ENCODE peak calls at places on chromosome 15, in four cellular contexts. P is suprapubic skin, L is epithelial cell of proximal tubule, M is mucosa of descending colon. T is an unnamed sample.

GRCh38 chr15:84572231-84572630 is 28.6 kb upstream of the ZSCAN2 start:
- DNase-seq in P (no peak), M (no peak), L (no peak), T (peak)

GRCh38 chr15:88635343-88635742 is 3.5 kb upstream of the ISG20 start:
- DNase-seq in M (peak), P (no peak), L (no peak), T (peak)

GRCh38 chr15:98151098-98151497 is 190.6 kb downstream of the ARRDC4 start:
- DNase-seq in P (no peak), M (no peak), L (no peak), T (no peak)

GRCh38 chr15:79282371-79283251 is at the start of gene ANKRD34C:
- DNase-seq in L (no peak), M (no peak), P (no peak), T (no peak)

GRCh38 chr15:80999623-81000036 is 1.1 kb upstream of the TLNRD1 start:
- DNase-seq in P (no peak), L (no peak), M (peak), T (no peak)

GRCh38 chr15:31402003-31402402 is 75.4 kb downstream of the KLF13 start:
- DNase-seq in P (no peak), L (no peak), M (no peak), T (no peak)

GRCh38 chr15:38895326-38896282 is 331.0 kb upstream of the RASGRP1 start:
- DNase-seq in M (no peak), P (no peak), L (no peak), T (peak)

GRCh38 chr15:52287114-52287513 is 8.5 kb downstream of the MYO5C start:
- DNase-seq in L (no peak), M (peak), P (no peak), T (no peak)

GRCh38 chr15:73346735-73347312 is 21.9 kb downstream of the HCN4 start:
- DNase-seq in M (peak), P (no peak), L (no peak), T (peak)

GRCh38 chr15:82554351-82554750 is 14.1 kb upstream of the RPS17 start:
- DNase-seq in M (no peak), P (no peak), L (no peak), T (no peak)

GRCh38 chr15:74302821-74303359 is 64.6 kb downstream of the CYP11A1 start:
- DNase-seq in P (no peak), L (no peak), M (peak), T (peak)

GRCh38 chr15:81767076-81767475 is 278.7 kb downstream of the MEX3B start:
- DNase-seq in L (no peak), P (no peak), M (no peak), T (no peak)

GRCh38 chr15:59892995-59893394 is 111.1 kb upstream of the FOXB1 start:
- DNase-seq in M (no peak), L (no peak), P (no peak), T (peak)

GRCh38 chr15:83053151-83053550 is 13.9 kb downstream of the BTBD1 start:
- DNase-seq in L (peak), P (no peak), M (no peak), T (peak)

GRCh38 chr15:61033938-61034792 is 194.9 kb downstream of the RORA start:
- DNase-seq in L (no peak), P (no peak), M (no peak), T (no peak)

GRCh38 chr15:68791431-68792283 is 29.0 kb downstream of the ANP32A start:
- DNase-seq in P (no peak), L (no peak), M (no peak), T (no peak)

GRCh38 chr15:89686522-89686921 is 4.0 kb downstream of the PEX11A start:
- DNase-seq in M (no peak), P (no peak), L (no peak), T (no peak)

GRCh38 chr15:42737529-42738328 is 801 bp upstream of the CDAN1 start:
- DNase-seq in L (no peak), P (no peak), M (peak), T (peak)

GRCh38 chr15:48297668-48298067 is 33.6 kb upstream of the DUT start:
- DNase-seq in M (no peak), L (no peak), P (no peak), T (no peak)

GRCh38 chr15:73375755-73376305 is 7.1 kb upstream of the HCN4 start:
- DNase-seq in M (no peak), L (no peak), P (no peak), T (no peak)

GRCh38 chr15:75358771-75359536 is 9.5 kb downstream of the MAN2C1 start:
- DNase-seq in M (no peak), P (no peak), L (no peak), T (no peak)

GRCh38 chr15:45821390-45821789 is 186.6 kb downstream of the SQOR start:
- DNase-seq in M (no peak), L (no peak), P (no peak), T (no peak)

GRCh38 chr15:61634837-61635236 is 405.7 kb upstream of the RORA start:
- DNase-seq in P (no peak), L (no peak), M (no peak), T (no peak)

GRCh38 chr15:37995461-37996347 is 61.3 kb downstream of the TMCO5A start:
- DNase-seq in P (no peak), M (no peak), L (peak), T (peak)

GRCh38 chr15:72168131-72168825 is 29.3 kb downstream of the GRAMD2A start:
- DNase-seq in M (no peak), L (no peak), P (no peak), T (peak)

GRCh38 chr15:49832421-49832980 is 211.7 kb downstream of the DTWD1 start:
- DNase-seq in M (peak), L (no peak), P (no peak), T (no peak)

GRCh38 chr15:96340611-96341464 is 10.3 kb downstream of the NR2F2 start:
- DNase-seq in P (no peak), L (no peak), M (peak), T (no peak)

GRCh38 chr15:92668086-92668485 is 12.5 kb upstream of the FAM174B start:
- DNase-seq in M (no peak), L (no peak), P (no peak), T (no peak)

GRCh38 chr15:66452421-66452820 is 45.1 kb downstream of the SNAPC5 start:
- DNase-seq in P (no peak), L (no peak), M (no peak), T (no peak)

GRCh38 chr15:69718916-69719315 is 266.3 kb downstream of the RPLP1 start:
- DNase-seq in M (no peak), L (no peak), P (no peak), T (no peak)

GRCh38 chr15:63301088-63301487 is 23.7 kb downstream of the APH1B start:
- DNase-seq in M (no peak), P (no peak), L (no peak), T (no peak)

GRCh38 chr15:63348392-63348791 is 33.3 kb downstream of the CA12 start:
- DNase-seq in P (peak), M (peak), L (no peak), T (peak)

GRCh38 chr15:70715840-70716510 is 47.4 kb downstream of the UACA start:
- DNase-seq in L (no peak), M (no peak), P (no peak), T (no peak)

GRCh38 chr15:57444877-57445513 is 68.7 kb downstream of the CGNL1 start:
- DNase-seq in P (no peak), M (no peak), L (no peak), T (peak)

GRCh38 chr15:63090502-63091286 is 31.0 kb upstream of the LACTB start:
- DNase-seq in L (no peak), P (no peak), M (no peak), T (no peak)

GRCh38 chr15:99123706-99124451 is 19.0 kb downstream of the SYNM start:
- DNase-seq in M (peak), L (peak), P (peak), T (peak)

GRCh38 chr15:75695634-75696302 is 16.9 kb downstream of the CSPG4 start:
- DNase-seq in P (no peak), L (no peak), M (no peak), T (no peak)

GRCh38 chr15:80695099-80695910 is at the start of gene ABHD17C:
- DNase-seq in L (no peak), P (no peak), M (peak), T (peak)

GRCh38 chr15:39250001-39250400 is 330.9 kb upstream of the THBS1 start:
- DNase-seq in P (no peak), M (no peak), L (no peak), T (no peak)

DNA sequence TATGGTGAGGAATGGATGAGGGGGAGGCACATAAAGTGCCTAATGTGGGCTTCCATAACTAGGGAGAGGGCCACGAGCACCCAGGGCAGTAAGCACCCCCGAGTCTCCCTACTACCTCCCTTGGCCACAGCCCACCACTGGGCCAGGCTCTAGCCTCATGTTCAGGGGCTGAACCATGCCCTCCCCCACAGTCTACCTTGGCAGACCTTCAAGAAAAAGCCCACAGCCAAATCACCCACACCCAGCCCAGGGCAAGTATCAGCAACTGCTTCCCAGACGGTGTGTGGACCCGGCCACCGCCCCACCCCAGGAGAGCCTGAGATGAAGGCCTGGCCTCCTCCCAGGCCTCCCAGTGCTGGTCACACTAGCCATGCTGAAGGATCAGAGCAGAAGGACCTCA is 91.9 kb upstream of the LINGO1 start:
- DNase-seq in P (no peak), L (no peak), M (no peak), T (no peak)
- TF ChIP-seq CTCF in P (no peak), L (no peak), M (no peak), T (no peak)

GRCh38 chr15:78083687-78084358 is 6.3 kb upstream of the TBC1D2B start:
- DNase-seq in L (no peak), P (peak), M (peak), T (no peak)
- H3K4me3 ChIP-seq in L (no peak), P (no peak), M (no peak), T (no peak)

GRCh38 chr15:55168350-55168974 is 28.3 kb downstream of the RSL24D1 start:
- DNase-seq in L (peak), P (no peak), M (peak), T (peak)
- TF ChIP-seq CTCF in L (peak), P (no peak), M (peak), T (peak)

GRCh38 chr15:56366211-56366610 is 985 bp downstream of the TEX9 start:
- DNase-seq in L (no peak), P (no peak), M (no peak), T (no peak)
- H3K4me3 ChIP-seq in L (peak), P (peak), M (no peak), T (peak)

GRCh38 chr15:58770519-58770856 is 614 bp upstream of the MINDY2 start:
- DNase-seq in P (no peak), L (peak), M (no peak), T (peak)
- TF ChIP-seq CTCF in P (peak), L (no peak), M (no peak), T (no peak)

GRCh38 chr15:101439285-101439919 is 50.1 kb downstream of the PCSK6 start:
- DNase-seq in L (no peak), M (no peak), P (no peak), T (peak)
- H3K4me3 ChIP-seq in L (no peak), M (no peak), P (no peak), T (peak)

T was measured in fibroblast of villous mesenchyme.